ENCODE peak calls at places on chromosomes 2 and 18, in seven cellular contexts. B is neuronal stem cell; C is fibroblast of lung; P is adrenal gland; H is heart left ventricle; E is CD8-positive, alpha-beta T cell; J is psoas muscle. R is an unnamed sample.
A peak's percentile ranks its signal among the peaks of the same experiment; 100 is the strongest.

GRCh38 chr2:240432820-240433801 is 2.4 kb upstream of the GPC1 start:
- DNase-seq in H (no peak), C (no peak), P (peak; percentile 1), J (peak; percentile 45), E (no peak), B (no peak), R (peak; percentile 61)

GRCh38 chr2:159071190-159071915 is 102.9 kb downstream of the TANC1 start:
- DNase-seq in C (peak; percentile 87), P (no peak), E (no peak), B (no peak), J (no peak), H (no peak), R (no peak)

GRCh38 chr2:127106998-127107621 is at the start of gene BIN1:
- DNase-seq in B (peak; percentile 94), E (peak; percentile 67), H (peak; percentile 86), J (peak; percentile 96), C (peak; percentile 92), P (peak; percentile 94), R (peak; percentile 94)

GRCh38 chr2:8115966-8116365 is 565.9 kb upstream of the ID2 start:
- DNase-seq in E (no peak), B (no peak), J (no peak), P (no peak), H (no peak), C (peak; percentile 85), R (no peak)

GRCh38 chr18:76756491-76757288 is 65.7 kb upstream of the ZNF236 start:
- DNase-seq in C (no peak), J (peak; percentile 59), H (no peak), P (no peak), E (no peak), B (no peak), R (no peak)

GRCh38 chr2:42881732-42882131 is 89.3 kb upstream of the HAAO start:
- DNase-seq in C (peak; percentile 60), H (no peak), J (no peak), P (no peak), B (no peak), E (no peak), R (no peak)

GRCh38 chr2:30664761-30665358 is 142.4 kb downstream of the CAPN13 start:
- DNase-seq in P (no peak), C (peak; percentile 98), H (no peak), E (no peak), J (no peak), B (no peak), R (peak; percentile 83)

GRCh38 chr18:46452820-46453219 is 204.2 kb downstream of the LOXHD1 start:
- DNase-seq in C (peak; percentile 54), B (no peak), P (no peak), J (no peak), H (no peak), E (no peak), R (no peak)

GRCh38 chr18:46431522-46432171 is 225.4 kb downstream of the LOXHD1 start:
- DNase-seq in E (no peak), H (no peak), C (no peak), J (no peak), P (no peak), B (no peak), R (no peak)

GRCh38 chr18:13500891-13501887 is 225.2 kb downstream of the FAM210A start:
- DNase-seq in J (peak; percentile 79), P (peak; percentile 79), H (peak; percentile 69), E (no peak), B (no peak), C (peak; percentile 95), R (peak; percentile 73)

GRCh38 chr2:44130441-44130840 is 38.2 kb upstream of the PPM1B start:
- DNase-seq in P (no peak), J (no peak), B (no peak), H (no peak), E (no peak), C (peak; percentile 64), R (no peak)

GRCh38 chr18:26971327-26971918 is 105.9 kb upstream of the AQP4 start:
- DNase-seq in B (no peak), J (peak; percentile 76), P (no peak), C (peak; percentile 25), H (no peak), E (no peak), R (no peak)

GRCh38 chr18:26621161-26622026 is 73.0 kb upstream of the KCTD1 start:
- DNase-seq in B (peak; percentile 27), H (peak; percentile 25), J (no peak), P (peak; percentile 63), E (no peak), C (no peak), R (no peak)

GRCh38 chr2:30565860-30566358 is 118.9 kb downstream of the LCLAT1 start:
- DNase-seq in E (no peak), H (peak; percentile 67), P (no peak), C (no peak), B (no peak), J (no peak), R (no peak)

GRCh38 chr2:12686708-12687107 is 30.0 kb upstream of the TRIB2 start:
- DNase-seq in H (no peak), B (no peak), J (no peak), P (peak; percentile 35), C (no peak), E (no peak), R (no peak)

GRCh38 chr2:225437319-225437718 is 37.8 kb downstream of the NYAP2 start:
- DNase-seq in P (no peak), H (no peak), E (no peak), C (no peak), B (no peak), J (no peak), R (no peak)

GRCh38 chr2:172974762-172975161 is 100.9 kb upstream of the MAP3K20 start:
- DNase-seq in B (no peak), C (no peak), P (no peak), H (no peak), J (no peak), E (no peak), R (no peak)

GRCh38 chr2:35946431-35946991 is 409.1 kb upstream of the CRIM1 start:
- DNase-seq in J (no peak), E (no peak), C (no peak), B (no peak), P (no peak), H (no peak), R (no peak)

GRCh38 chr2:32895424-32895823 is 51.3 kb upstream of the LTBP1 start:
- DNase-seq in E (no peak), C (no peak), H (no peak), P (no peak), B (no peak), J (no peak), R (no peak)

GRCh38 chr2:9249036-9249800 is 42.6 kb downstream of the ASAP2 start:
- DNase-seq in C (peak; percentile 70), E (no peak), J (no peak), H (no peak), P (no peak), B (no peak), R (peak; percentile 69)

GRCh38 chr2:83900859-83901258 is 558.2 kb downstream of the SUCLG1 start:
- DNase-seq in J (no peak), E (no peak), C (peak; percentile 18), H (no peak), P (no peak), B (no peak), R (no peak)

GRCh38 chr18:11114653-11115052 is 34.7 kb downstream of the PIEZO2 start:
- DNase-seq in C (peak; percentile 23), P (no peak), E (no peak), H (no peak), J (no peak), B (no peak), R (no peak)

GRCh38 chr2:165660361-165660760 is 133.7 kb downstream of the GALNT3 start:
- DNase-seq in P (no peak), B (no peak), C (no peak), E (no peak), J (no peak), H (no peak), R (no peak)

GRCh38 chr2:217912030-217913024 is 90.5 kb downstream of the TNS1 start:
- DNase-seq in J (peak; percentile 58), C (no peak), E (no peak), B (no peak), P (no peak), H (no peak), R (peak; percentile 57)
- H3K4me3 ChIP-seq in J (peak overlapping the region; percentile 39), C (no peak overlapping the region), E (no peak overlapping the region), B (no peak overlapping the region), P (no peak overlapping the region), H (peak overlapping the region; percentile 0), R (no peak overlapping the region)

GRCh38 chr2:239014458-239014857 is 166.6 kb downstream of the TWIST2 start:
- DNase-seq in J (no peak), C (no peak), B (no peak), H (no peak), P (no peak), E (no peak), R (no peak)
- H3K27me3 ChIP-seq in J (peaks cover 5% of the 10 kb centered on the region), C (peaks cover 14% of the 10 kb centered on the region), B (no peaks in the 10 kb centered on the region), H (peaks cover 21% of the 10 kb centered on the region), P (no peaks in the 10 kb centered on the region), E (no peaks in the 10 kb centered on the region), R (no peaks in the 10 kb centered on the region)

GRCh38 chr2:27736031-27736889 is 35.3 kb upstream of the MRPL33 start:
- DNase-seq in P (no peak), E (no peak), C (peak; percentile 38), J (no peak), H (no peak), B (no peak), R (no peak)
- H3K27ac ChIP-seq in P (peak overlapping the region; percentile 26), E (no peak overlapping the region), C (peak overlapping the region; percentile 44), J (peak overlapping the region; percentile 62), H (peak overlapping the region; percentile 92), B (no peak overlapping the region), R (peak overlapping the region; percentile 85)

DNA sequence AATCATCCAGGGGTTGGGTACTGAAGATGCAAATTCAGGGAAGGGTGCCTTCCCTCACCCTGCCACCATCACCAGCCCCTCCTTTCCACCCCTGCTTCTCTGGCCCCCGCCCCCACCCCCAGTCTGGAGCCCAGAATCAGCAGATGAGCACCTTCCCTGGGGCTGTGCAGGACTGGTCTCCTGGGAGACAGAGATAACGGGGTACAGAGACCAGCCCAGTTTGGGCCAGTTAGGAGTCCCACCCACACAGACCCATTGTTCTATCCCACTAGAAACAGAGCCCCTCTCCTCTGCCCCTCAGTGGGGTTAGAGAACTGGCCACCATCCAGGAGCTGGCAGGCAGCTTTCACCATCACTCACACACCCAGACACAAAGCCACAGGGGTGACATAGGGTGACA is 4.5 kb upstream of the CRYBA2 start:
- DNase-seq in H (no peak), P (no peak), B (no peak), E (no peak), J (no peak), C (no peak), R (no peak)
- H3K4me3 ChIP-seq in H (no peak overlapping the region), P (no peak overlapping the region), B (peak overlapping the region; percentile 28), E (no peak overlapping the region), J (no peak overlapping the region), C (no peak overlapping the region), R (no peak overlapping the region)

GRCh38 chr2:69512446-69512845 is 75.2 kb upstream of the NFU1 start:
- DNase-seq in H (no peak), B (no peak), J (no peak), P (no peak), E (no peak), C (no peak), R (no peak)
- H3K27me3 ChIP-seq in H (no peaks in the 10 kb centered on the region), B (no peaks in the 10 kb centered on the region), J (no peaks in the 10 kb centered on the region), P (no peaks in the 10 kb centered on the region), E (no peaks in the 10 kb centered on the region), C (no peaks in the 10 kb centered on the region), R (no peaks in the 10 kb centered on the region)

DNA sequence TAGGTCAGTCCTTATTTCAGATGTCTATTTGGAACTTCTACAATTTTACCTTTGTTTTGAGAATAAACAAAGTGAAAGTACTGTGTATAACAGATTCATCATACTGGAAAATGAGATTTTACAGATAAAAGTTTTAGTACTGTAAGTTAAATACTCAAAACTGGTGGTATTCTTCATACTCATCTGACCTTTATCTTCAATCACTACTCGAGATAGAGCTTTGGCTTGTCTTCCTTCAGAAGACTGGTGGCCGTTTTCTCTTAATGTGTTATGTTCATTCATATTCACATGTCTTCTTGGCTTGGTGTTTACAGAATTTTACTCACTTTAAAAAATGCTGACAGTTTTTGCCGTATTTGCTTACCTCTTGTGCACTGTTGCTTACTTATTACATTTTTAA is 2.1 kb downstream of the SPOPL start:
- DNase-seq in E (no peak), P (no peak), H (no peak), B (no peak), J (no peak), C (no peak), R (no peak)
- H3K27ac ChIP-seq in E (no peak overlapping the region), P (no peak overlapping the region), H (peak overlapping the region; percentile 94), B (no peak overlapping the region), J (peak overlapping the region; percentile 95), C (no peak overlapping the region), R (no peak overlapping the region)

R was measured in aorta.